ENCODE peak calls at places on chromosome 5, in six cellular contexts. G, W, Q, C, T and A are unnamed samples. For H3K27me3, the result is how much of the 10 kb centered on the place peaks cover.

GRCh38 chr5:107271682-107272350 is 398.9 kb downstream of the EFNA5 start:
- DNase-seq in C (no peak), T (no peak), G (no peak), W (no peak), Q (no peak), A (no peak)

GRCh38 chr5:120684749-120685415 is 220.8 kb downstream of the PRR16 start:
- DNase-seq in Q (no peak), T (no peak), G (no peak), W (no peak), C (no peak), A (no peak)

GRCh38 chr5:148820778-148821395 is 5.5 kb upstream of the ADRB2 start:
- DNase-seq in W (no peak), T (no peak), G (no peak), C (no peak), Q (no peak), A (no peak)

GRCh38 chr5:73314395-73315195 is 134.0 kb downstream of the FOXD1 start:
- DNase-seq in C (no peak), Q (no peak), T (no peak), G (no peak), W (no peak), A (no peak)

GRCh38 chr5:34598177-34598794 is 57.8 kb upstream of the RAI14 start:
- DNase-seq in G (no peak), C (no peak), Q (no peak), W (no peak), T (no peak), A (no peak)

GRCh38 chr5:102561894-102562760 is 63.3 kb upstream of the SLCO6A1 start:
- DNase-seq in Q (no peak), T (no peak), G (peak), W (no peak), C (no peak), A (no peak)

GRCh38 chr5:126746290-126746689 is 30.6 kb upstream of the LMNB1 start:
- DNase-seq in T (no peak), C (no peak), Q (no peak), W (no peak), G (no peak), A (no peak)

GRCh38 chr5:80041536-80041935 is 6.4 kb downstream of the THBS4 start:
- DNase-seq in C (no peak), T (no peak), G (no peak), Q (no peak), W (no peak), A (no peak)

GRCh38 chr5:149809919-149810691 is 80.0 kb downstream of the PPARGC1B start:
- DNase-seq in W (no peak), T (no peak), Q (no peak), C (no peak), G (no peak), A (no peak)

GRCh38 chr5:154610321-154611154 is 132.5 kb upstream of the HAND1 start:
- DNase-seq in G (peak), C (peak), T (peak), Q (peak), W (peak), A (peak)

GRCh38 chr5:61624966-61625681 is 293.1 kb downstream of the ZSWIM6 start:
- DNase-seq in W (no peak), Q (no peak), G (no peak), T (no peak), C (no peak), A (no peak)

GRCh38 chr5:61625682-61626620 is 293.9 kb downstream of the ZSWIM6 start:
- DNase-seq in W (peak), Q (peak), T (peak), G (peak), C (peak), A (peak)

GRCh38 chr5:61624553-61624952 is 292.5 kb downstream of the ZSWIM6 start:
- DNase-seq in Q (no peak), C (no peak), W (no peak), G (no peak), T (no peak), A (no peak)

GRCh38 chr5:61620660-61621650 is 288.9 kb downstream of the ZSWIM6 start:
- DNase-seq in G (no peak), W (no peak), C (no peak), T (peak), Q (no peak), A (no peak)

GRCh38 chr5:61623401-61624069 is 291.5 kb downstream of the ZSWIM6 start:
- DNase-seq in T (no peak), G (no peak), C (no peak), W (no peak), Q (no peak), A (no peak)
- TF ChIP-seq CTCF in T (no peak), G (no peak), C (no peak), W (no peak), Q (peak), A (no peak)

GRCh38 chr5:39578887-39579497 is 154.2 kb upstream of the DAB2 start:
- DNase-seq in C (no peak), Q (no peak), W (no peak), T (no peak), G (no peak), A (no peak)
- H3K27me3 ChIP-seq in C (under half), Q (under half), W (under half), T (under half), G (under half), A (under half)

DNA sequence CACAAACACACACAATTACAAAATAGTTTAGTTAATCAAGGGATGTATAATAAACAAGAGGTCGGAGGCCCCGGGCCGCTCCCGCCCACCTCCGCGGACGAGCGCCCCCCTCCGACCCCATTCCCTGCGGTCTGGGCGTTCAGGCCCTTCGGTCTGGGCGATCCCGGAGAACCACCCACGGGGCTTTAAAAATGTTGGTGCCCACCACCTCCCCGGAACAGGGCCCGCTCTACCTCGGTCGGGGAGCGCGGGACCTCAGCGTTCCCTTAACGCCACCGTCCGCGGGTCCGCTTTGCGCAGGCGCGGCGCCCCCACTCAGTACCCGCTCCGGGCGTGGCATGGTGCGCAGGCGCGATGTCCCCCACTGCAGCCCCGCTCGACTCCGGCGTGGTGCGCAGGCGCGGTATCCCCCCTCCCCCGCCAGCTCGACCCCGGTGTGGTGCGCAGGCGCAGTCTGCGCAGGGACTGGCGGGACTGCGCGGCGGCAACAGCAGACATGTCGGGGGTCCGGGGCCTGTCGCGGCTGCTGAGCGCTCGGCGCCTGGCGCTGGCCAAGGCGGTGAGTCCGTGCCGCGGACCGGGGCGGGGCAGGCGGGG is at the start of the genes CCDC127 and SDHA:
- DNase-seq in W (peak), C (peak), G (peak), T (peak), Q (peak), A (peak)
- TF ChIP-seq CTCF in W (no peak), C (peak), G (peak), T (no peak), Q (peak), A (peak)

DNA sequence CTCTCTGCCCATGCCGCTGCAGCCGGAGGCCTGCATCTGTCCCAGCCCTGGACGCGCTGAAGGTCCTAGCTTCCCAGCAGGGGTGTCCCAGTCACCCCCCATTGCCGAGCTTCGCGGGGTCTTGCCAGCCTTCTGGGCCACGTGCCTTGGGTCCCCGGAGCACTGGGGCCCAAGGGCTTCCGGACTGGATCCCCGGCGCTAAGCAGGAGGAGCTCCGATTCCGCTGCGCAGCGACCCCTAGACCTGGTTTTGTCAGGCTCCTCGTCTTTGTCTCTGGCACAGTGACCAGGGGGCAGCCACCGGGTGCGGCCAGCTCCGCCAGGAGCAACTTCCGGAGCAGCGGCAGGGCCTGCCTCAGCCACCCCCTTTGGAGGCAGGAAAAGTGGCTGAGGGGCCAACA is 3.3 kb upstream of the IRX1 start:
- DNase-seq in W (no peak), C (no peak), G (no peak), T (no peak), Q (no peak), A (no peak)
- H3K27me3 ChIP-seq in W (half or more), C (under half), G (half or more), T (half or more), Q (half or more), A (under half)

DNA sequence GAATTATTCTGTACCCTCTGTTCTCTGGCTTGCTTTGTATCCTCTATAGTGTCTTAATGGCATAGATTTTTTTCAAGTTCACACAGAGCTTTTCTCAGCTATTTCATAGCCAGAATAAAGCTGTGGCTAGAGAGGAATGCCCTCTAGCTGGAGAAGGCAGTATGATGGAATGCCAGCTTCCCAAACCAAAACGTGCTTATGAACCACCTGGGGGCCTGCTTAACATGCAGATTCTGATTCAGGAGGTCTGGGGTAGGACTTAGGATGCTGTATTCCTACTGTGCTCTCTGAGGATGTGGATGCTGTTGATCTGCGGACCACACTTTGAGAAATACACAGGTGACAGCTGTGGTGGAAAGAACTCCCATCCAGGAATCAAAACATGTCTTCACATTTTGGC is 49.9 kb upstream of the DPYSL3 start:
- DNase-seq in W (no peak), C (no peak), Q (no peak), G (no peak), T (no peak), A (no peak)
- TF ChIP-seq CTCF in W (no peak), C (no peak), Q (no peak), G (no peak), T (no peak), A (no peak)

GRCh38 chr5:175656966-175657365 is 905 bp upstream of the HRH2 start:
- DNase-seq in Q (no peak), W (no peak), T (no peak), G (no peak), C (no peak), A (no peak)
- H3K27me3 ChIP-seq in Q (under half), W (under half), T (under half), G (under half), C (under half), A (under half)

GRCh38 chr5:17190242-17190778 is 27.1 kb upstream of the BASP1 start:
- DNase-seq in T (no peak), G (no peak), Q (peak), C (no peak), W (no peak), A (no peak)
- TF ChIP-seq CTCF in T (peak), G (peak), Q (peak), C (peak), W (peak), A (peak)

GRCh38 chr5:10034008-10034407 is 215.7 kb downstream of the ATPSCKMT start:
- DNase-seq in G (peak), C (no peak), T (no peak), W (no peak), Q (peak), A (no peak)

GRCh38 chr5:10036136-10036535 is 213.6 kb downstream of the ATPSCKMT start:
- DNase-seq in Q (no peak), C (no peak), W (no peak), G (no peak), T (no peak), A (no peak)

GRCh38 chr5:10031817-10032216 is 217.9 kb downstream of the ATPSCKMT start:
- DNase-seq in W (no peak), C (no peak), G (no peak), T (no peak), Q (no peak), A (no peak)

GRCh38 chr5:10030219-10030831 is 219.4 kb downstream of the ATPSCKMT start:
- DNase-seq in C (no peak), G (no peak), T (no peak), W (no peak), Q (no peak), A (no peak)
- H3K27me3 ChIP-seq in C (under half), G (under half), T (under half), W (under half), Q (under half), A (under half)

GRCh38 chr5:169648725-169649124 is 11.7 kb downstream of the DOCK2 start:
- DNase-seq in C (no peak), Q (peak), G (peak), T (no peak), W (no peak), A (no peak)
- TF ChIP-seq CTCF in C (no peak), Q (no peak), G (no peak), T (no peak), W (no peak), A (no peak)

GRCh38 chr5:51376504-51376903 is 6.7 kb upstream of the ISL1 start:
- DNase-seq in W (no peak), C (no peak), G (no peak), Q (no peak), T (no peak), A (no peak)
- H3K27me3 ChIP-seq in W (half or more), C (under half), G (half or more), Q (under half), T (under half), A (under half)